ENCODE peak calls at places on chromosome 12, in five cellular contexts. One of them, this sample, is unnamed.

GRCh38 chr12:34294671-34295365 is 272.5 kb downstream of the ALG10 start:
- DNase-seq in Peyer's patch: no peak
- DNase-seq in heart left ventricle: peak; percentile 37
- DNase-seq in glutamatergic neuron: peak; percentile 5
- DNase-seq in neural progenitor cell: no peak
- DNase-seq in this sample: no peak

GRCh38 chr12:72178871-72179270 is 93.3 kb upstream of the TRHDE start:
- DNase-seq in Peyer's patch: no peak
- DNase-seq in heart left ventricle: no peak
- DNase-seq in glutamatergic neuron: no peak
- DNase-seq in neural progenitor cell: no peak
- DNase-seq in this sample: no peak

GRCh38 chr12:24244801-24245200 is 295.3 kb upstream of the SOX5 start:
- DNase-seq in Peyer's patch: no peak
- DNase-seq in heart left ventricle: no peak
- DNase-seq in glutamatergic neuron: no peak
- DNase-seq in neural progenitor cell: no peak
- DNase-seq in this sample: no peak

GRCh38 chr12:93609281-93610192 is 37.1 kb downstream of the SOCS2 start:
- DNase-seq in Peyer's patch: no peak
- DNase-seq in heart left ventricle: no peak
- DNase-seq in glutamatergic neuron: no peak
- DNase-seq in neural progenitor cell: no peak
- DNase-seq in this sample: no peak

GRCh38 chr12:68743416-68743815 is 2.6 kb upstream of the SLC35E3 start:
- DNase-seq in Peyer's patch: no peak
- DNase-seq in heart left ventricle: no peak
- DNase-seq in glutamatergic neuron: no peak
- DNase-seq in neural progenitor cell: no peak
- DNase-seq in this sample: no peak

GRCh38 chr12:31877884-31878283 is 81.3 kb upstream of the RESF1 start:
- DNase-seq in Peyer's patch: no peak
- DNase-seq in heart left ventricle: no peak
- DNase-seq in glutamatergic neuron: no peak
- DNase-seq in neural progenitor cell: no peak
- DNase-seq in this sample: no peak

GRCh38 chr12:74538491-74539258 is 1.0 kb downstream of the ATXN7L3B start:
- DNase-seq in Peyer's patch: no peak
- DNase-seq in heart left ventricle: no peak
- DNase-seq in glutamatergic neuron: no peak
- DNase-seq in neural progenitor cell: no peak
- DNase-seq in this sample: no peak

GRCh38 chr12:90801776-90802175 is 153.2 kb downstream of the CCER1 start:
- DNase-seq in Peyer's patch: no peak
- DNase-seq in heart left ventricle: no peak
- DNase-seq in glutamatergic neuron: no peak
- DNase-seq in neural progenitor cell: no peak
- DNase-seq in this sample: no peak

GRCh38 chr12:73308747-73309146 is 1036.6 kb downstream of the TRHDE start:
- DNase-seq in Peyer's patch: no peak
- DNase-seq in heart left ventricle: no peak
- DNase-seq in glutamatergic neuron: no peak
- DNase-seq in neural progenitor cell: no peak
- DNase-seq in this sample: no peak

GRCh38 chr12:104519190-104519857 is 62.6 kb downstream of the CHST11 start:
- DNase-seq in Peyer's patch: no peak
- DNase-seq in heart left ventricle: no peak
- DNase-seq in glutamatergic neuron: no peak
- DNase-seq in neural progenitor cell: no peak
- DNase-seq in this sample: peak; percentile 63

GRCh38 chr12:125593269-125593668 is 528.0 kb downstream of the AACS start:
- DNase-seq in Peyer's patch: no peak
- DNase-seq in heart left ventricle: no peak
- DNase-seq in glutamatergic neuron: no peak
- DNase-seq in neural progenitor cell: no peak
- DNase-seq in this sample: no peak

GRCh38 chr12:95200128-95200973 is 16.9 kb downstream of the FGD6 start:
- DNase-seq in Peyer's patch: no peak
- DNase-seq in heart left ventricle: no peak
- DNase-seq in glutamatergic neuron: no peak
- DNase-seq in neural progenitor cell: no peak
- DNase-seq in this sample: no peak

GRCh38 chr12:48750215-48750614 is 33.7 kb upstream of the CCNT1 start:
- DNase-seq in Peyer's patch: no peak
- DNase-seq in heart left ventricle: no peak
- DNase-seq in glutamatergic neuron: no peak
- DNase-seq in neural progenitor cell: no peak
- DNase-seq in this sample: no peak

GRCh38 chr12:6049587-6049986 is 74.9 kb downstream of the VWF start:
- DNase-seq in Peyer's patch: no peak
- DNase-seq in heart left ventricle: no peak
- DNase-seq in glutamatergic neuron: no peak
- DNase-seq in neural progenitor cell: no peak
- DNase-seq in this sample: no peak

GRCh38 chr12:64072946-64073345 is 149.2 kb downstream of the KICS2 start:
- DNase-seq in Peyer's patch: no peak
- DNase-seq in heart left ventricle: no peak
- DNase-seq in glutamatergic neuron: no peak
- DNase-seq in neural progenitor cell: no peak
- DNase-seq in this sample: no peak

GRCh38 chr12:104133861-104134260 is 4.1 kb downstream of the NFYB start:
- DNase-seq in Peyer's patch: no peak
- DNase-seq in heart left ventricle: no peak
- DNase-seq in glutamatergic neuron: no peak
- DNase-seq in neural progenitor cell: no peak
- DNase-seq in this sample: no peak

GRCh38 chr12:104793280-104793679 is 164.8 kb downstream of the SLC41A2 start:
- DNase-seq in Peyer's patch: no peak
- DNase-seq in heart left ventricle: no peak
- DNase-seq in glutamatergic neuron: no peak
- DNase-seq in neural progenitor cell: no peak
- DNase-seq in this sample: no peak

GRCh38 chr12:89636776-89637160 is 71.9 kb downstream of the ATP2B1 start:
- DNase-seq in Peyer's patch: no peak
- DNase-seq in heart left ventricle: no peak
- DNase-seq in glutamatergic neuron: no peak
- DNase-seq in neural progenitor cell: no peak
- DNase-seq in this sample: no peak

GRCh38 chr12:3453947-3454675 is 36.9 kb upstream of the PRMT8 start:
- DNase-seq in Peyer's patch: no peak
- DNase-seq in heart left ventricle: no peak
- DNase-seq in glutamatergic neuron: no peak
- DNase-seq in neural progenitor cell: peak; percentile 25
- DNase-seq in this sample: no peak

GRCh38 chr12:73547421-73547820 is 990.2 kb upstream of the ATXN7L3B start:
- DNase-seq in Peyer's patch: no peak
- DNase-seq in heart left ventricle: no peak
- DNase-seq in glutamatergic neuron: no peak
- DNase-seq in neural progenitor cell: no peak
- DNase-seq in this sample: no peak

GRCh38 chr12:12072064-12072760 is 1.5 kb downstream of the BCL2L14 start:
- DNase-seq in Peyer's patch: peak; percentile 78
- DNase-seq in heart left ventricle: no peak
- DNase-seq in glutamatergic neuron: no peak
- DNase-seq in neural progenitor cell: no peak
- DNase-seq in this sample: no peak

GRCh38 chr12:79444089-79444488 is 246.7 kb downstream of the PAWR start:
- DNase-seq in Peyer's patch: no peak
- DNase-seq in heart left ventricle: no peak
- DNase-seq in glutamatergic neuron: no peak
- DNase-seq in neural progenitor cell: no peak
- DNase-seq in this sample: no peak

GRCh38 chr12:57845478-57846284 is 848 bp downstream of the CTDSP2 start:
- DNase-seq in Peyer's patch: peak; percentile 82
- DNase-seq in heart left ventricle: peak; percentile 90
- DNase-seq in glutamatergic neuron: peak; percentile 79
- DNase-seq in neural progenitor cell: peak; percentile 83
- DNase-seq in this sample: peak; percentile 65

GRCh38 chr12:2311001-2311778 is 258.4 kb downstream of the CACNA1C start:
- DNase-seq in Peyer's patch: no peak
- DNase-seq in heart left ventricle: no peak
- DNase-seq in glutamatergic neuron: no peak
- DNase-seq in neural progenitor cell: no peak
- DNase-seq in this sample: no peak

GRCh38 chr12:89344862-89345202 is 7.5 kb downstream of the DUSP6 start:
- DNase-seq in Peyer's patch: no peak
- DNase-seq in heart left ventricle: no peak
- DNase-seq in glutamatergic neuron: no peak
- DNase-seq in neural progenitor cell: no peak
- DNase-seq in this sample: no peak

GRCh38 chr12:50297027-50297426 is 13.7 kb upstream of the LIMA1 start:
- DNase-seq in Peyer's patch: no peak
- DNase-seq in heart left ventricle: no peak
- DNase-seq in glutamatergic neuron: no peak
- DNase-seq in neural progenitor cell: no peak
- DNase-seq in this sample: no peak

GRCh38 chr12:4744709-4745108 is 24.5 kb downstream of the GALNT8 start:
- DNase-seq in Peyer's patch: no peak
- DNase-seq in heart left ventricle: no peak
- DNase-seq in glutamatergic neuron: no peak
- DNase-seq in neural progenitor cell: no peak
- DNase-seq in this sample: no peak

GRCh38 chr12:20342111-20342510 is 26.2 kb upstream of the PDE3A start:
- DNase-seq in Peyer's patch: no peak
- DNase-seq in heart left ventricle: no peak
- DNase-seq in glutamatergic neuron: no peak
- DNase-seq in neural progenitor cell: no peak
- DNase-seq in this sample: no peak

GRCh38 chr12:104749555-104749954 is 208.5 kb downstream of the SLC41A2 start:
- DNase-seq in Peyer's patch: no peak
- DNase-seq in heart left ventricle: no peak
- DNase-seq in glutamatergic neuron: no peak
- DNase-seq in neural progenitor cell: no peak
- DNase-seq in this sample: no peak

GRCh38 chr12:92021665-92022033 is 124.0 kb downstream of the BTG1 start:
- DNase-seq in Peyer's patch: no peak
- DNase-seq in heart left ventricle: no peak
- DNase-seq in glutamatergic neuron: peak; percentile 27
- DNase-seq in neural progenitor cell: peak; percentile 74
- DNase-seq in this sample: no peak

GRCh38 chr12:14327717-14328116 is 37.8 kb upstream of the ATF7IP start:
- DNase-seq in Peyer's patch: no peak
- DNase-seq in heart left ventricle: no peak
- DNase-seq in glutamatergic neuron: no peak
- DNase-seq in neural progenitor cell: no peak
- DNase-seq in this sample: no peak

GRCh38 chr12:43094886-43095285 is 457.1 kb downstream of the ADAMTS20 start:
- DNase-seq in Peyer's patch: no peak
- DNase-seq in heart left ventricle: no peak
- DNase-seq in glutamatergic neuron: no peak
- DNase-seq in neural progenitor cell: no peak
- DNase-seq in this sample: no peak

GRCh38 chr12:47164730-47165439 is 85.1 kb upstream of the AMIGO2 start:
- DNase-seq in Peyer's patch: no peak
- DNase-seq in heart left ventricle: no peak
- DNase-seq in glutamatergic neuron: no peak
- DNase-seq in neural progenitor cell: no peak
- DNase-seq in this sample: no peak
- TF ChIP-seq CTCF in Peyer's patch: no peak
- TF ChIP-seq CTCF in heart left ventricle: no peak
- TF ChIP-seq CTCF in glutamatergic neuron: no peak
- TF ChIP-seq CTCF in neural progenitor cell: no peak
- TF ChIP-seq CTCF in this sample: no peak

DNA sequence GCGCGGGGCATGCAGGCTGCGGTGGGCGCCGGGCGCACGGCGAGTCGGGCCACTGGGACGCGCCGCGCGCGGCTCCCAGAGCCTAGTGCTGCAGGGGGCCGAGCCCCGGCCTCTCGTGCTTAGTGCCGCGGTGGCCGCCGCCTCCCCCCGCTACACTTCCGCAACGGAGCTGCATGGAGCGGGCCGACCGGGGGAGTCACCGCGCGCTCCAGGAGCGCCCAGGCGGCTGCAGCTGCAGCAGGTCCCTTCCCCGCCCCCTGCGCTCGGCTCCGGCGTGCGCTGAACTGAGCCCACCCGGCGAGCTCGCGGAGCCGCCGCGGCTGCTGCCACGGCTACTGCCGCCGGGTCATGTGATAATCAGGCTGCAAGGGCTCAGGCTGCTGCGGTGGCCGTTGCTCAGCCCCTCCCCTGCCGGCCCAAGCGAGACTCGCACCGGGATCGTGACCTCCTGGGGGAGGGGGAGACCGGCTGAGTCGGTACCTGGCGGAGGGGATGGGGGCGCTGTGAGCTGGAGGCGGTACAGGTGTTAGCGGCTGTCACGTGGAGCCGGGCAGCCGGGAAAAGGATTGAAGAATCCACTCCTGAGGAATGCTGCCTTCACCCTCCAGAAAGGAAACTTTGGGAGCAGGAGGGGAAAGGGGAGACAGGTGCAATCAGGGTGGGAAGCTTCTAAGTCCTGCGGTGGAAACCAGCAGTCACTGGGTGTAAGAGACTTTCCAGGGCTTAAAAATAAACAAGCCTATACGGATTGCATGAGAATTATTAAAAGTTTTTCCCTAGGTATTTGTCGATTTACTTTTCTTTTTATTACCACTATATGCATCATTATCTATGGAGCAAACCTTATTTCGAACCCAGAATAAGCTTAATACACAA is at the start of gene PPM1H:
- DNase-seq in Peyer's patch: peak; percentile 83
- DNase-seq in heart left ventricle: peak; percentile 87
- DNase-seq in glutamatergic neuron: peak; percentile 85
- DNase-seq in neural progenitor cell: peak; percentile 93
- DNase-seq in this sample: no peak
- TF ChIP-seq CTCF in Peyer's patch: peak; percentile 4
- TF ChIP-seq CTCF in heart left ventricle: peak; percentile 45
- TF ChIP-seq CTCF in glutamatergic neuron: peak; percentile 78
- TF ChIP-seq CTCF in neural progenitor cell: peak; percentile 69
- TF ChIP-seq CTCF in this sample: no peak

GRCh38 chr12:27151479-27151878 is 69.1 kb upstream of the C12orf71 start:
- DNase-seq in Peyer's patch: no peak
- DNase-seq in heart left ventricle: no peak
- DNase-seq in glutamatergic neuron: no peak
- DNase-seq in neural progenitor cell: no peak
- DNase-seq in this sample: no peak
- TF ChIP-seq CTCF in Peyer's patch: no peak
- TF ChIP-seq CTCF in heart left ventricle: no peak
- TF ChIP-seq CTCF in glutamatergic neuron: no peak
- TF ChIP-seq CTCF in neural progenitor cell: no peak
- TF ChIP-seq CTCF in this sample: no peak

DNA sequence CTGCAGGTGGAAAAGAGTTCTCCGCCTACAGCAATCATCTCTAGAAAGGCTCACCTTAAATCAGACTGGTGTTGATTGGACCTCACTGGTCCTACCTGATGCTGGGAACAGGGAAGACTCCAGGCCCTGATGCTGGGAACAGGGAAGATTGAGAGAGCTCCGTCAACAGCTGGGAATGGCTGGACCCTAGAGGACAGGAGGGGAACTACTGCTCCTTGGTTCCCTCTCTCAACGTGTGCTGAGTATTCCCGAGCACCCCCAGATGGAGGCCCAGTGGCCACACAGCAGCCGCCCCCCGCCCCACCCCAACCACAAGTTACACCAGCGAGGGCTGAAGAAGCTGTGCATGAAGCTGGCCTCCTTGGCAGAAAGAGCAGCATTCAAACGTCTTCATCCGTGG is 240.3 kb downstream of the SLC15A4 start:
- DNase-seq in Peyer's patch: no peak
- DNase-seq in heart left ventricle: no peak
- DNase-seq in glutamatergic neuron: no peak
- DNase-seq in neural progenitor cell: peak; percentile 44
- DNase-seq in this sample: no peak
- TF ChIP-seq CTCF in Peyer's patch: no peak
- TF ChIP-seq CTCF in heart left ventricle: no peak
- TF ChIP-seq CTCF in glutamatergic neuron: peak; percentile 36
- TF ChIP-seq CTCF in neural progenitor cell: peak; percentile 48
- TF ChIP-seq CTCF in this sample: no peak

GRCh38 chr12:66942741-66943465 is 264.0 kb upstream of the GRIP1 start:
- DNase-seq in Peyer's patch: no peak
- DNase-seq in heart left ventricle: no peak
- DNase-seq in glutamatergic neuron: no peak
- DNase-seq in neural progenitor cell: peak; percentile 62
- DNase-seq in this sample: no peak
- TF ChIP-seq CTCF in Peyer's patch: no peak
- TF ChIP-seq CTCF in heart left ventricle: no peak
- TF ChIP-seq CTCF in glutamatergic neuron: peak; percentile 56
- TF ChIP-seq CTCF in neural progenitor cell: peak; percentile 13
- TF ChIP-seq CTCF in this sample: no peak

This sample was measured in natural killer cell.